ENCODE peak calls at places on chromosomes 2 and 18, in eight cellular contexts. M, F, E, Y, T, U, I and P are unnamed samples.

GRCh38 chr2:172172513-172173217 is 70.0 kb upstream of the DLX2 start:
- DNase-seq in T (peak; percentile 39), I (peak; percentile 49), F (peak; percentile 51), M (peak; percentile 77), U (peak; percentile 87), E (no peak), Y (peak; percentile 61), P (no peak)

GRCh38 chr2:119431155-119431975 is at the start of gene TMEM37:
- DNase-seq in E (peak; percentile 9), U (peak; percentile 79), M (peak; percentile 78), F (no peak), T (peak; percentile 76), I (peak; percentile 40), Y (no peak), P (peak; percentile 3)

GRCh38 chr2:160042054-160042453 is 20.4 kb downstream of the PLA2R1 start:
- DNase-seq in U (no peak), T (no peak), F (no peak), Y (no peak), E (no peak), M (no peak), I (no peak), P (no peak)

GRCh38 chr2:111135910-111136297 is 15.2 kb downstream of the BCL2L11 start:
- DNase-seq in Y (no peak), I (peak; percentile 88), E (no peak), F (no peak), M (peak; percentile 84), U (peak; percentile 55), T (no peak), P (no peak)

GRCh38 chr2:44805391-44805790 is 136.1 kb upstream of the SIX3 start:
- DNase-seq in E (no peak), Y (no peak), I (no peak), M (peak; percentile 12), F (no peak), T (no peak), U (peak; percentile 34), P (no peak)

GRCh38 chr2:70010222-70011111 is 49.0 kb upstream of the ASPRV1 start:
- DNase-seq in U (no peak), M (peak; percentile 43), Y (no peak), I (peak; percentile 5), F (no peak), E (no peak), T (no peak), P (no peak)

GRCh38 chr2:141931797-141932196 is 199.0 kb downstream of the LRP1B start:
- DNase-seq in Y (no peak), F (no peak), I (no peak), U (no peak), E (no peak), T (no peak), M (no peak), P (no peak)

GRCh38 chr2:233535276-233535675 is 31.3 kb downstream of the USP40 start:
- DNase-seq in E (no peak), I (peak; percentile 6), Y (no peak), F (no peak), M (no peak), U (no peak), T (no peak), P (no peak)

GRCh38 chr18:58348517-58348916 is 280.4 kb downstream of the ALPK2 start:
- DNase-seq in F (no peak), U (no peak), M (no peak), I (no peak), E (no peak), Y (no peak), T (no peak), P (no peak)

GRCh38 chr2:102268529-102269524 is 42.5 kb upstream of the IL1RL1 start:
- DNase-seq in M (no peak), E (peak; percentile 34), Y (no peak), F (no peak), T (no peak), I (peak; percentile 91), U (no peak), P (no peak)

GRCh38 chr2:53422979-53423378 is 344.6 kb upstream of the CHAC2 start:
- DNase-seq in T (no peak), M (no peak), E (no peak), F (peak; percentile 17), U (peak; percentile 36), Y (no peak), I (peak; percentile 52), P (peak; percentile 70)